ENCODE peak calls at places on chromosomes 4 and X, in four cellular contexts. L is cardiac muscle cell, Y is HFFc6, V is foreskin fibroblast. Z is an unnamed sample.

GRCh38 chr4:80173387-80173786 is 23.9 kb upstream of the PRDM8 start:
- DNase-seq in V (peak), L (peak), Y (peak), Z (peak)

GRCh38 chr4:83217721-83218522 is 66.7 kb downstream of the COQ2 start:
- DNase-seq in Y (no peak), V (no peak), L (no peak), Z (no peak)

GRCh38 chr4:10006236-10006603 is 15.1 kb downstream of the SLC2A9 start:
- DNase-seq in V (peak), Y (peak), L (peak), Z (no peak)

GRCh38 chr4:169153451-169153850 is 117.3 kb downstream of the SH3RF1 start:
- DNase-seq in Y (no peak), L (no peak), V (no peak), Z (no peak)

GRCh38 chr4:5980436-5981155 is 37.6 kb downstream of the C4orf50 start:
- DNase-seq in V (no peak), Y (no peak), L (no peak), Z (no peak)

GRCh38 chr4:80017125-80017854 is 55.7 kb downstream of the ANTXR2 start:
- DNase-seq in Y (peak), V (peak), L (peak), Z (peak)

GRCh38 chr4:20181926-20182325 is 69.8 kb upstream of the SLIT2 start:
- DNase-seq in V (no peak), L (peak), Y (no peak), Z (no peak)

GRCh38 chr4:41358626-41359025 is 101.9 kb downstream of the UCHL1 start:
- DNase-seq in V (peak), L (no peak), Y (no peak), Z (no peak)

GRCh38 chr4:106303548-106303947 is 12.5 kb downstream of the TBCK start:
- DNase-seq in Y (no peak), V (no peak), L (no peak), Z (no peak)

GRCh38 chr4:56743550-56743949 is 62.5 kb upstream of the HOPX start:
- DNase-seq in Y (no peak), L (no peak), V (no peak), Z (no peak)

GRCh38 chr4:143262838-143263237 is 73.8 kb upstream of the GAB1 start:
- DNase-seq in L (no peak), Y (no peak), V (no peak), Z (no peak)

GRCh38 chr4:25096553-25097443 is 63.5 kb downstream of the SEPSECS start:
- DNase-seq in Y (no peak), L (no peak), V (no peak), Z (no peak)

GRCh38 chr4:10311939-10312338 is 145.3 kb downstream of the ZNF518B start:
- DNase-seq in V (no peak), Y (no peak), L (no peak), Z (no peak)

GRCh38 chr4:68256284-68256683 is 10.8 kb upstream of the TMPRSS11B start:
- DNase-seq in L (no peak), V (no peak), Y (no peak), Z (no peak)

GRCh38 chrX:1487401-1487800 is 34.7 kb upstream of the ASMTL start:
- DNase-seq in V (no peak), Y (no peak), L (no peak), Z (no peak)

GRCh38 chr4:118981171-118981838 is 92.7 kb downstream of the SYNPO2 start:
- DNase-seq in Y (peak), L (no peak), V (no peak), Z (no peak)

GRCh38 chr4:107888237-107888636 is 43.1 kb upstream of the CYP2U1 start:
- DNase-seq in L (no peak), Y (no peak), V (no peak), Z (no peak)

GRCh38 chr4:151488968-151489367 is 80.0 kb downstream of the FHIP1A start:
- DNase-seq in Y (no peak), V (no peak), L (no peak), Z (no peak)

GRCh38 chr4:154184238-154184637 is 307.4 kb downstream of the DCHS2 start:
- DNase-seq in L (no peak), V (no peak), Y (no peak), Z (no peak)

GRCh38 chr4:110287130-110287529 is 88.7 kb upstream of the ELOVL6 start:
- DNase-seq in Y (peak), L (peak), V (peak), Z (peak)

GRCh38 chrX:130401415-130402210 is at the start of gene RBMX2:
- DNase-seq in Y (peak), L (peak), V (peak), Z (peak)

GRCh38 chr4:9924750-9925149 is 96.5 kb downstream of the SLC2A9 start:
- DNase-seq in Y (no peak), V (no peak), L (peak), Z (no peak)

GRCh38 chr4:89491731-89492235 is 184.2 kb upstream of the GPRIN3 start:
- DNase-seq in Y (no peak), L (no peak), V (no peak), Z (no peak)

GRCh38 chr4:112060212-112060611 is 85.0 kb upstream of the FAM241A start:
- DNase-seq in L (peak), Y (peak), V (peak), Z (no peak)

GRCh38 chr4:131091896-131092295 is 1995.9 kb downstream of the C4orf33 start:
- DNase-seq in V (no peak), L (peak), Y (peak), Z (peak)

GRCh38 chr4:151267822-151268535 is 9.0 kb upstream of the PRSS48 start:
- DNase-seq in V (no peak), Y (no peak), L (no peak), Z (no peak)

GRCh38 chr4:27360651-27361347 is 500.2 kb downstream of the STIM2 start:
- DNase-seq in V (peak), L (peak), Y (peak), Z (peak)

GRCh38 chr4:122703868-122704267 is 28.6 kb upstream of the BBS12 start:
- DNase-seq in L (no peak), V (no peak), Y (no peak), Z (no peak)

GRCh38 chr4:95701500-95701899 is 138.4 kb upstream of the PDHA2 start:
- DNase-seq in L (peak), Y (no peak), V (no peak), Z (peak)

GRCh38 chr4:41181037-41181436 is 33.3 kb downstream of the APBB2 start:
- DNase-seq in V (no peak), L (no peak), Y (no peak), Z (no peak)

GRCh38 chr4:145181091-145181501 is 707 bp upstream of the OTUD4 start:
- DNase-seq in L (no peak), V (no peak), Y (no peak), Z (no peak)

GRCh38 chr4:183082053-183082452 is 17.0 kb upstream of the WWC2 start:
- DNase-seq in L (no peak), Y (no peak), V (no peak), Z (no peak)

GRCh38 chrX:56726609-56727008 is 2.4 kb upstream of the NBDY start:
- DNase-seq in V (peak), Y (peak), L (peak), Z (peak)

GRCh38 chr4:110533940-110534339 is 58.0 kb downstream of the ENPEP start:
- DNase-seq in V (peak), Y (peak), L (peak), Z (peak)

GRCh38 chr4:21097026-21097425 is 396.8 kb downstream of the PACRGL start:
- DNase-seq in V (no peak), Y (no peak), L (no peak), Z (no peak)

GRCh38 chrX:104565791-104566687 is at the start of gene IL1RAPL2:
- DNase-seq in Y (no peak), V (no peak), L (peak), Z (peak)

GRCh38 chr4:128461300-128462103 is 173.9 kb upstream of the PGRMC2 start:
- DNase-seq in L (peak), Y (peak), V (peak), Z (peak)

GRCh38 chrX:7147431-7147977 is at the start of gene STS:
- DNase-seq in L (peak), V (no peak), Y (no peak), Z (no peak)

GRCh38 chrX:118228041-118228440 is 111.4 kb upstream of the KLHL13 start:
- DNase-seq in L (no peak), Y (no peak), V (no peak), Z (no peak)

GRCh38 chrX:118228456-118228855 is 111.8 kb upstream of the KLHL13 start:
- DNase-seq in V (no peak), L (no peak), Y (no peak), Z (no peak)

GRCh38 chrX:118221733-118222132 is 105.1 kb upstream of the KLHL13 start:
- DNase-seq in L (no peak), Y (no peak), V (no peak), Z (no peak)

GRCh38 chrX:118221257-118221656 is 104.6 kb upstream of the KLHL13 start:
- DNase-seq in L (no peak), V (no peak), Y (no peak), Z (no peak)

GRCh38 chrX:118226060-118226428 is 109.4 kb upstream of the KLHL13 start:
- DNase-seq in V (no peak), Y (no peak), L (peak), Z (no peak)
- TF ChIP-seq CTCF in V (no peak), Y (peak), L (peak), Z (peak)

GRCh38 chrX:109739625-109740024 is 6.6 kb upstream of the ACSL4 start:
- DNase-seq in Y (no peak), V (no peak), L (no peak), Z (no peak)
- TF ChIP-seq CTCF in Y (no peak), V (no peak), L (no peak), Z (no peak)

DNA sequence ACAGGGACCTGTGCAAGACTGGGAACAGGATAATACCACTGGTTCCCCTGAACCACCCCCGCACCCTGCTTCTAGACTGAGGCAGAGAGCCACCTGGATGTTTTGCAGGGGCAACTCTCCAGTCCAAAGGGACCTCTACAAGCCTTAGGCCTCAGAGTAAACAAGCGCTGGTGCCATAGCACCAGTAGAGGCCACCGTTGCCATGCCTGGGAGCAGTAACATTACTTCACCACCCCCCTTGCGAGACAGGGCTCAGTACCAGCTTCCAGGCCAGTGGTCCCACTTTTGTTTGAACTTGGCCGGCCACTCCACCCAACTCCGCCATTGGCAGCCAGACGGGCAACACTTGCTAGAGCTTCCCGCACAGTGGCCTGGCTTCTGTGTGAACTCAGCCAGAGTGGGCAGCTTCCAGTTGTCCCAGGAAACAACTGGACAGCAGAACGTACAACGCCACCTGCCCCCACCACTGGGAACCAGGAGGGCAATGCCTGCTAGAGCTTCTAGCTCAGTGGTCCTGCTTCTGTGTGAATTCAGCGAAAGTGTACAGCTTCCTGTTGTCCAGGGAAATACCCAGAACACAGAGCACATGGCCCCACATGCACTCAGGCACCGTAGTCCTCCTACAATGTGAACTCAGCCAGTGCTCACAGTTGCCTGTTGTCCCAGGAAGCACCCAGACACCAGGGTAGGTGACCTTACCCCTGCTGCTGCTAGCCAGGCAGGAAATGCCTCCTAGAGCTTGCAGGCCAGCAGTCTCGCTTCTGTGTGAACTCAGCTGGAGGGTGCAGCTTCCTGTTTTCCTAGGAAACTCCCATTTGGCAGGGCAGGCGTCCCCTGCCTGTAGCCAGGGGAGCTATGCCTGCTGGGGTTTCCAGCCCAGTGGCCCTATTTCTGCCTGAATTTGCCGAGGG is 39.9 kb upstream of the PCDH19 start:
- DNase-seq in Y (no peak), L (peak), V (no peak), Z (no peak)
- TF ChIP-seq CTCF in Y (no peak), L (no peak), V (no peak), Z (no peak)

DNA sequence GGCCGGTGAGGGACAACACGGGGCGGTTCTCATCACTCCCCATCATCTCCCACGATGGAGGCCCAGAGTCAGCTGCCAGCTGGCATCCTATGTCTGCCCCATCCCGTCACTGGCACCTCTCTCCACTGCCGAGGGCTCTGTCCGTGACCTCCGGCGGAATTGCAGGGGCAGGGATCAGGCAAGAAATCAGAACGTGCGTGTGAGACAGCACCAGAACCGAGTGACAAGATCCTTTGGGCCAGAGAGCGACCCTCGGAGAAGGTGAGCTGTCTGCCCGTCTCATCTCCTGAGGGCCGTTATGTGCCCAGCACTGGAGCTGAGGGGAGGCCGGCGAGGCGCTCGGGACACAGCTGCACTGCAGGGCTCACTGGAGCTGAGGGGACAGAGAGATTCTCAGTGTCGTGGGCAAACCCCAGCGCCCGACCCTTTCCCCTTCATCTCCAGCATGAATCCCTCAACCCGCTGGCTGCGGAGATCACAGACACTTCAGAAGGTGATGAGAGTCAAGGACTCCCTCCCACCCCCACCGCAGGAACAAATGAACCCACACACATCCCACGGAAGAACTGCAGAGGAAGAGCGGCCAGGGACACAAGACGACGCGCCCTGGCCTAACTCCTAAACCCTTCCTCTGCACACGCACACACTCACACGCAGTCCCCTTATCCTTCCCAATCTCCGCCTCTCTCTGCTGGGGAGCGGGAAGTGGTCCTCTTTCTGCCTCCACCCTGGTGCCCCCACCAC is 128.7 kb downstream of the AFAP1 start:
- DNase-seq in V (no peak), Y (no peak), L (no peak), Z (no peak)
- TF ChIP-seq CTCF in V (no peak), Y (no peak), L (no peak), Z (no peak)

DNA sequence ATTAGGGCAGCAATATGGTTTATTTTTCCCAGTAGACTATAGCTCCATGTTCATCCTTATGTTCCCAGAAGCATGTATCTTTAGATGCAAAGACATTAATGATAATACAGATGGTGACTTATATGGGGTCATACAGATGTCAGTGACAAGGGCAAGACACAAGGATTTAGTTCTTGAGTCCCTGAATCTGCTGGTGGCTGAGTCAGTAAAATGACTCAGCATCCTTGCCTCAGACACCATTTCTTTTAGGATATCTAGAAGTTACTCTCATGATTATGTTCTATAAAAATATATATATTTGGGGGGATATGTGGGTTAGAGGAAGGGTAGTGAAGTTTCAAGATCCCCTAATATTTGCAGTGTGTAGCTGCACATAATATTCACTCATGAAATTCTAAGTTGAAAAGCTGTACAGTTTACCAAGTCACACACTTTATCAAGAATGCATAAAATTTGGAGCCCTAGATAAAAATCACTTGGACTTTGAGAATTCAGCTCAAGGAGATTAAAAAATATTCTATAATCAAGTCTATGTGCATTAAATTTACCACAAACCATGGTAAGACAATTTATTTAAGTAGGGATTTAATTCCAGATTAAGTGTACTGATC is 101.9 kb downstream of the LNX1 start:
- DNase-seq in L (peak), V (peak), Y (peak), Z (no peak)
- TF ChIP-seq CTCF in L (no peak), V (no peak), Y (no peak), Z (no peak)

GRCh38 chrX:119145241-119145653 is 17.6 kb upstream of the KIAA1210 start:
- DNase-seq in Y (no peak), L (peak), V (no peak), Z (no peak)
- TF ChIP-seq CTCF in Y (peak), L (peak), V (peak), Z (peak)

DNA sequence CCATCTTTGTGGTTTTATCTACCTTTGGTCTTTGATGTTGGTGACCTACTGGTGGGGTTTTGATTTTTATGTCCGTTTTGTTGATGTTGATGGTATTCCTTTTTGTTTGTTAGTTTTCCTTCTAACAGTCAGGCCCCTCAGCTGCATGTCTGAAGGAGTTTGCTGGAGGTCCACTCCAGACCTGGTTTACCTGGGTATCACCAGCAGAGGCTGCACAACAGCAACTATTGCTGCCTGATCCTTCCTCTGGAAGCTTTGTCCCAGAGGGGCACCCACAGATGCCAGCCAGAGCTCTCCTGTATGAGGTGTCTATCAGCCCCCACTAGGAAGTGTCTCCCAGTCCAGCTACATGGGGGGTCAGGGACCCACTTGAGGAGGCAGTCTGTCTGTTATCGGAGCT is 199.3 kb upstream of the WDFY3 start:
- DNase-seq in Y (no peak), L (no peak), V (no peak), Z (no peak)
- TF ChIP-seq CTCF in Y (no peak), L (no peak), V (no peak), Z (no peak)